ENCODE peak calls at places on chromosomes 7 and 10, in seven cellular contexts. L is fibroblast of lung; U is CD8-positive, alpha-beta T cell; J is cardiac muscle cell; T is ovary; P is body of pancreas; H is psoas muscle. O is an unnamed sample.

GRCh38 chr10:99612167-99612831 is 7.9 kb downstream of the SLC25A28 start:
- DNase-seq in P (peak; percentile 54), L (peak; percentile 29), U (no peak), J (peak; percentile 58), H (no peak), T (no peak), O (no peak)

GRCh38 chr7:135362871-135363270 is 129.2 kb downstream of the STRA8 start:
- DNase-seq in H (no peak), J (no peak), T (no peak), P (no peak), U (no peak), L (no peak), O (no peak)

GRCh38 chr7:157235357-157236018 is 96.8 kb downstream of the UBE3C start:
- DNase-seq in T (no peak), U (no peak), P (no peak), J (no peak), H (no peak), L (peak; percentile 76), O (no peak)

GRCh38 chr7:12796397-12797136 is 109.1 kb downstream of the ARL4A start:
- DNase-seq in U (no peak), J (no peak), H (no peak), L (no peak), T (no peak), P (no peak), O (no peak)

GRCh38 chr10:80259405-80259871 is 30.0 kb downstream of the MAT1A start:
- DNase-seq in H (no peak), J (no peak), L (no peak), T (no peak), U (no peak), P (no peak), O (no peak)

GRCh38 chr10:13857465-13857864 is 270.7 kb downstream of the PRPF18 start:
- DNase-seq in H (no peak), J (no peak), T (no peak), U (no peak), L (no peak), P (peak; percentile 45), O (no peak)

GRCh38 chr7:114952296-114952695 is 30.4 kb downstream of the MDFIC start:
- DNase-seq in U (no peak), P (no peak), J (no peak), T (no peak), H (no peak), L (no peak), O (no peak)

GRCh38 chr10:48194830-48195229 is 79.7 kb downstream of the FRMPD2 start:
- DNase-seq in J (no peak), T (no peak), L (no peak), U (no peak), P (peak; percentile 11), H (no peak), O (no peak)

GRCh38 chr10:98301664-98302319 is 33.8 kb upstream of the LOXL4 start:
- DNase-seq in H (no peak), P (no peak), U (no peak), T (no peak), L (no peak), J (no peak), O (no peak)

GRCh38 chr10:59002011-59002410 is 174.4 kb upstream of the PHYHIPL start:
- DNase-seq in L (no peak), J (no peak), P (peak; percentile 88), H (no peak), U (no peak), T (no peak), O (no peak)

GRCh38 chr7:100493476-100494264 is 9.9 kb downstream of the NYAP1 start:
- DNase-seq in T (peak; percentile 71), H (peak; percentile 70), J (no peak), P (peak; percentile 42), L (peak; percentile 38), U (peak; percentile 81), O (no peak)

GRCh38 chr7:54788664-54789063 is 29.7 kb upstream of the SEC61G start:
- DNase-seq in P (peak; percentile 53), H (no peak), T (peak; percentile 38), J (peak; percentile 65), L (peak; percentile 87), U (no peak), O (no peak)
- TF ChIP-seq CTCF in P (peak; percentile 77), H (peak; percentile 74), T (peak; percentile 77), J (peak; percentile 76), L (peak; percentile 86), U (no peak), O (peak; percentile 64)

GRCh38 chr7:18526368-18526878 is 30.9 kb downstream of the HDAC9 start:
- DNase-seq in P (no peak), J (no peak), H (no peak), U (no peak), L (no peak), T (no peak), O (no peak)

GRCh38 chr7:18531539-18531938 is 36.0 kb downstream of the HDAC9 start:
- DNase-seq in P (no peak), T (no peak), J (no peak), L (no peak), H (no peak), U (no peak), O (no peak)

GRCh38 chr7:18530224-18531179 is 35.0 kb downstream of the HDAC9 start:
- DNase-seq in H (no peak), U (no peak), T (no peak), L (no peak), J (no peak), P (no peak), O (no peak)

GRCh38 chr7:18532813-18533212 is 37.3 kb downstream of the HDAC9 start:
- DNase-seq in P (no peak), U (no peak), T (no peak), J (no peak), L (no peak), H (no peak), O (no peak)

DNA sequence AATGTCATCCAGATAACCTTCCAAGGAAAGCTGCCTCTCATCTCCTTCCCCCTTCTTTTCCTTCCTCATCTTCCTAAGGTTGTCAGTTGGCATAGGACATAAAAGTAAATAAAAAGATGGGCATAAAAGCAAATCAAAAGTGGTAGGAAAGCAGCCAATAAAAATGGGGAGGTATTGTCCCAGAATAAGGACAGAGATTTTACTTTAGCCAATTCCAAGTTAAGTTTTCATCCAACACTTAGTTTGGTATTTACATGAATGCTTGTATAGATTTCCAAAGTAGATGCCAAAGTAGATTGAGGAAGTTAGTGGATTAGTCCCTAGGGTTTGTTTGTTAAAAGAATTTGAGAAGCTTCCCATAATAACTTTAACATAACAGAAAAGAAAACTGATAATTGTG is 33.7 kb downstream of the HDAC9 start:
- DNase-seq in P (no peak), T (no peak), H (no peak), U (no peak), J (no peak), L (no peak), O (no peak)
- H3K27ac ChIP-seq in P (no peak overlapping the region), T (no peak overlapping the region), H (peak overlapping the region; percentile 62), U (no peak overlapping the region), J (no peak overlapping the region), L (no peak overlapping the region), O (peak overlapping the region; percentile 62)

GRCh38 chr10:22341190-22341935 is 3.9 kb upstream of the SPAG6 start:
- DNase-seq in J (peak; percentile 59), P (no peak), L (no peak), H (peak; percentile 77), T (no peak), U (no peak), O (no peak)

GRCh38 chr10:22341936-22342222 is 3.4 kb upstream of the SPAG6 start:
- DNase-seq in U (no peak), P (no peak), J (no peak), T (no peak), H (no peak), L (no peak), O (no peak)

GRCh38 chr10:22339761-22340361 is 5.4 kb upstream of the SPAG6 start:
- DNase-seq in L (no peak), H (no peak), U (no peak), P (no peak), J (no peak), T (no peak), O (no peak)

GRCh38 chr10:22338260-22338894 is 6.9 kb upstream of the SPAG6 start:
- DNase-seq in H (no peak), J (no peak), T (no peak), U (no peak), L (no peak), P (no peak), O (no peak)

GRCh38 chr10:22340362-22341189 is 4.7 kb upstream of the SPAG6 start:
- DNase-seq in J (peak; percentile 80), H (peak; percentile 81), T (peak; percentile 82), P (peak; percentile 55), U (peak; percentile 72), L (peak; percentile 67), O (no peak)
- TF ChIP-seq CTCF in J (no peak), H (no peak), T (peak; percentile 20), P (no peak), U (no peak), L (no peak), O (no peak)

GRCh38 chr7:4770886-4771285 is 4.5 kb upstream of the AP5Z1 start:
- DNase-seq in J (no peak), U (no peak), L (no peak), T (no peak), P (no peak), H (peak; percentile 30), O (no peak)

GRCh38 chr7:4771737-4772136 is 3.7 kb upstream of the AP5Z1 start:
- DNase-seq in T (no peak), L (no peak), H (peak; percentile 39), J (no peak), P (no peak), U (no peak), O (no peak)

GRCh38 chr7:4772306-4772705 is 3.1 kb upstream of the AP5Z1 start:
- DNase-seq in U (no peak), T (no peak), J (no peak), L (no peak), H (no peak), P (no peak), O (no peak)

GRCh38 chr7:4768597-4769569 is 6.5 kb upstream of the AP5Z1 start:
- DNase-seq in H (no peak), T (no peak), U (no peak), J (no peak), P (no peak), L (no peak), O (no peak)

GRCh38 chr7:4769753-4770152 is 5.7 kb upstream of the AP5Z1 start:
- DNase-seq in H (no peak), T (no peak), U (no peak), P (no peak), J (no peak), L (peak; percentile 33), O (no peak)
- H3K27ac ChIP-seq in H (peak overlapping the region; percentile 69), T (no peak overlapping the region), U (no peak overlapping the region), P (no peak overlapping the region), J (no peak overlapping the region), L (no peak overlapping the region), O (no peak overlapping the region)